ENCODE peak calls at places on chromosome 6, in ten cellular contexts. T, H, A, N, G, C, D, W, L and Q are unnamed samples.

GRCh38 chr6:101666256-101666655 is 272.7 kb downstream of the GRIK2 start:
- DNase-seq in T (no peak), A (no peak), D (no peak), H (no peak), G (no peak), N (no peak), C (peak; percentile 54), L (no peak), W (no peak), Q (no peak)

GRCh38 chr6:154958469-154958868 is 36.6 kb upstream of the TIAM2 start:
- DNase-seq in H (no peak), D (no peak), W (no peak), A (no peak), C (no peak), T (no peak), N (no peak), L (no peak), G (no peak), Q (no peak)

GRCh38 chr6:23269436-23269835 is 700.1 kb downstream of the HDGFL1 start:
- DNase-seq in W (no peak), T (no peak), A (no peak), N (no peak), H (peak; percentile 2), G (no peak), C (no peak), L (no peak), D (no peak), Q (no peak)

GRCh38 chr6:112203577-112204349 is 50.6 kb downstream of the LAMA4 start:
- DNase-seq in W (no peak), A (no peak), C (no peak), H (no peak), D (no peak), T (no peak), N (no peak), L (no peak), G (peak; percentile 12), Q (no peak)

GRCh38 chr6:35731414-35731735 is 5.5 kb upstream of the ARMC12 start:
- DNase-seq in D (peak; percentile 98), L (peak; percentile 98), G (peak; percentile 81), N (peak; percentile 99), A (peak; percentile 99), C (peak; percentile 93), W (peak; percentile 100), H (peak; percentile 97), T (peak; percentile 97), Q (peak; percentile 98)

GRCh38 chr6:129517288-129517687 is 192.7 kb downstream of the ARHGAP18 start:
- DNase-seq in C (no peak), G (no peak), L (no peak), A (no peak), N (no peak), T (no peak), W (no peak), D (no peak), H (no peak), Q (no peak)

GRCh38 chr6:162151050-162151658 is 576.4 kb downstream of the PRKN start:
- DNase-seq in L (no peak), H (no peak), A (no peak), D (no peak), C (no peak), W (no peak), T (peak; percentile 71), N (no peak), G (no peak), Q (no peak)

GRCh38 chr6:136611133-136611532 is 60.9 kb upstream of the MAP7 start:
- DNase-seq in D (no peak), C (no peak), W (no peak), H (no peak), G (no peak), L (no peak), T (no peak), A (no peak), N (no peak), Q (no peak)

GRCh38 chr6:146775227-146775626 is 176.5 kb downstream of the ADGB start:
- DNase-seq in D (no peak), G (no peak), H (peak; percentile 45), N (no peak), C (no peak), L (no peak), T (no peak), W (no peak), A (no peak), Q (no peak)

GRCh38 chr6:25026723-25027122 is 91.0 kb upstream of the RIPOR2 start:
- DNase-seq in H (no peak), C (no peak), G (no peak), D (no peak), A (no peak), L (no peak), T (no peak), W (no peak), N (no peak), Q (no peak)

GRCh38 chr6:161367472-161367871 is 93.6 kb upstream of the AGPAT4 start:
- DNase-seq in W (no peak), T (no peak), N (no peak), H (no peak), A (no peak), C (no peak), G (no peak), D (no peak), L (peak; percentile 34), Q (no peak)

GRCh38 chr6:67221226-67221625 is 1413.9 kb upstream of the ADGRB3 start:
- DNase-seq in C (no peak), T (no peak), D (no peak), N (no peak), H (no peak), G (no peak), W (no peak), A (no peak), L (no peak), Q (no peak)

GRCh38 chr6:6689413-6690143 is 101.1 kb downstream of the LY86 start:
- DNase-seq in A (peak; percentile 20), W (no peak), D (no peak), C (no peak), H (peak; percentile 52), T (no peak), N (no peak), L (no peak), G (no peak), Q (no peak)

GRCh38 chr6:148509789-148510581 is 167.3 kb downstream of the SASH1 start:
- DNase-seq in A (no peak), H (peak; percentile 88), L (peak; percentile 59), D (no peak), G (no peak), W (no peak), T (peak; percentile 77), N (no peak), C (no peak), Q (peak; percentile 55)

GRCh38 chr6:106749611-106750010 is 120.2 kb downstream of the QRSL1 start:
- DNase-seq in C (no peak), D (no peak), L (no peak), N (no peak), H (no peak), W (no peak), G (no peak), T (no peak), A (no peak), Q (no peak)

GRCh38 chr6:166772518-166772917 is 145.5 kb upstream of the RPS6KA2 start:
- DNase-seq in W (no peak), T (no peak), C (no peak), N (peak; percentile 67), H (no peak), G (no peak), D (no peak), L (no peak), A (no peak), Q (no peak)
- TF ChIP-seq CTCF in W (no peak), T (no peak), C (no peak), N (peak; percentile 43), H (peak; percentile 15), G (peak; percentile 15), D (no peak), L (no peak), A (peak; percentile 8), Q (no peak)

GRCh38 chr6:26032387-26033131 is 54.7 kb upstream of the HFE start:
- DNase-seq in W (no peak), H (peak; percentile 73), A (no peak), D (no peak), N (no peak), C (no peak), T (no peak), L (peak; percentile 42), G (no peak), Q (no peak)
- TF ChIP-seq POLR2A in W (no peak), H (no peak), A (no peak), D (no peak), N (peak; percentile 60), C (no peak), T (no peak), L (no peak), G (no peak), Q (no peak)

GRCh38 chr6:150145830-150146229 is 3.0 kb downstream of the PPP1R14C start:
- DNase-seq in L (no peak), H (no peak), A (no peak), G (no peak), C (no peak), N (no peak), D (no peak), T (no peak), W (no peak), Q (no peak)
- H3K4me3 ChIP-seq in L (no peak overlapping the region), H (no peak overlapping the region), A (no peak overlapping the region), G (no peak overlapping the region), C (no peak overlapping the region), N (no peak overlapping the region), D (peak overlapping the region; percentile 58), T (no peak overlapping the region), W (no peak overlapping the region), Q (no peak overlapping the region)

GRCh38 chr6:158567152-158567551 is 7.3 kb downstream of the TMEM181 start:
- DNase-seq in H (no peak), L (no peak), D (peak; percentile 40), W (no peak), C (no peak), N (no peak), A (no peak), G (no peak), T (no peak), Q (no peak)

GRCh38 chr6:158565482-158566040 is 5.7 kb downstream of the TMEM181 start:
- DNase-seq in T (no peak), L (no peak), C (no peak), A (no peak), G (no peak), N (no peak), D (peak; percentile 43), H (no peak), W (no peak), Q (no peak)

GRCh38 chr6:158564243-158565121 is 4.6 kb downstream of the TMEM181 start:
- DNase-seq in D (peak; percentile 50), N (no peak), C (no peak), W (peak; percentile 29), T (no peak), G (no peak), A (peak; percentile 40), L (peak; percentile 26), H (no peak), Q (no peak)

GRCh38 chr6:158566207-158566818 is 6.4 kb downstream of the TMEM181 start:
- DNase-seq in N (no peak), H (no peak), W (no peak), C (no peak), A (no peak), G (no peak), D (peak; percentile 7), L (no peak), T (no peak), Q (no peak)

DNA sequence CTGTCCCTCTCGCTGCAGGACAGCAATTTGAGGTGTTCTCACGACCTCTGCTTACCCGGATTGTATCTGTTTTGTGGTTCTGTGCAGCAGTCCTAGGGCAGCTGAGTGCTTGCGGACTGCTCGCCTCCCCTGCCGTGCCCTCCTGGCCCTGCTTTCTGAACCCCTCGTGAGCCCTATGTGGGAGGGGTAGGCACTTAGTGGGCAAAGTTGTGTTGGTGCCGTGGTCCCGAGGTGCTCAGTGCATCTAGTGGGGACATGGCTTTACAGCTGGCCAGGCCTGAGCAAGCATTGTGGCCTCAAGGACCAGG is 5.2 kb downstream of the TMEM181 start:
- DNase-seq in G (no peak), W (no peak), A (peak; percentile 35), C (no peak), N (no peak), T (no peak), H (no peak), D (no peak), L (no peak), Q (no peak)
- TF ChIP-seq CTCF in G (no peak), W (no peak), A (no peak), C (no peak), N (no peak), T (no peak), H (no peak), D (no peak), L (no peak), Q (no peak)